ENCODE peak calls at places on chromosomes 7 and 10, in seven cellular contexts. N is neuronal stem cell, Z is neural progenitor cell, L is fibroblast of lung, Q is mammary epithelial cell, G is adipocyte, R is trophoblast cell. H is an unnamed sample.

GRCh38 chr7:21154592-21154991 is 273.3 kb upstream of the SP4 start:
- DNase-seq in N (no peak), Z (no peak), L (no peak), Q (no peak), G (no peak), R (no peak), H (no peak)

GRCh38 chr10:96125142-96125515 is 5.0 kb upstream of the ZNF518A start:
- DNase-seq in N (no peak), Z (no peak), L (peak; percentile 10), Q (no peak), G (no peak), R (no peak), H (no peak)

GRCh38 chr10:75211007-75211735 is 575 bp downstream of the VDAC2 start:
- DNase-seq in N (no peak), Z (no peak), L (peak; percentile 59), Q (peak; percentile 66), G (peak; percentile 81), R (peak; percentile 38), H (no peak)

GRCh38 chr7:81478664-81479063 is 291.2 kb downstream of the HGF start:
- DNase-seq in N (no peak), Z (no peak), L (no peak), Q (no peak), G (no peak), R (no peak), H (no peak)

GRCh38 chr7:111041577-111041976 is 49.4 kb upstream of the LRRN3 start:
- DNase-seq in N (no peak), Z (no peak), L (no peak), Q (peak; percentile 16), G (no peak), R (no peak), H (no peak)

GRCh38 chr7:142855401-142855743 is 496 bp downstream of the EPHB6 start:
- DNase-seq in N (no peak), Z (peak; percentile 48), L (peak; percentile 5), Q (no peak), G (peak; percentile 35), R (no peak), H (no peak)

GRCh38 chr7:105649727-105650381 is 68.6 kb upstream of the EFCAB10 start:
- DNase-seq in N (no peak), Z (no peak), L (peak; percentile 63), Q (no peak), G (peak; percentile 77), R (no peak), H (no peak)

GRCh38 chr7:40200791-40201190 is 66.0 kb downstream of the SUGCT start:
- DNase-seq in N (no peak), Z (no peak), L (peak; percentile 78), Q (peak; percentile 54), G (peak; percentile 89), R (peak; percentile 48), H (no peak)

GRCh38 chr7:42886129-42886528 is 25.7 kb downstream of the C7orf25 start:
- DNase-seq in N (no peak), Z (no peak), L (peak; percentile 44), Q (peak; percentile 14), G (peak; percentile 38), R (no peak), H (no peak)

GRCh38 chr10:2746638-2747037 is 320.7 kb upstream of the PFKP start:
- DNase-seq in N (no peak), Z (no peak), L (no peak), Q (no peak), G (no peak), R (no peak), H (no peak)

GRCh38 chr10:44280615-44281014 is 104.3 kb downstream of the CXCL12 start:
- DNase-seq in N (no peak), Z (no peak), L (no peak), Q (no peak), G (peak; percentile 12), R (no peak), H (no peak)

GRCh38 chr7:36781011-36781738 is 56.9 kb upstream of the AOAH start:
- DNase-seq in N (no peak), Z (no peak), L (no peak), Q (no peak), G (no peak), R (no peak), H (no peak)

GRCh38 chr10:88297103-88297502 is 286.0 kb downstream of the RNLS start:
- DNase-seq in N (no peak), Z (no peak), L (peak; percentile 49), Q (no peak), G (peak; percentile 5), R (no peak), H (no peak)

GRCh38 chr7:32890553-32891045 is 961 bp downstream of the KBTBD2 start:
- DNase-seq in N (no peak), Z (peak; percentile 21), L (peak; percentile 87), Q (peak; percentile 69), G (peak; percentile 85), R (peak; percentile 33), H (no peak)

GRCh38 chr10:4947635-4948596 is 15.3 kb upstream of the AKR1C1 start:
- DNase-seq in N (no peak), Z (no peak), L (peak; percentile 98), Q (peak; percentile 97), G (peak; percentile 90), R (no peak), H (no peak)

GRCh38 chr7:131015131-131015954 is 281.3 kb upstream of the KLF14 start:
- DNase-seq in N (no peak), Z (no peak), L (peak; percentile 63), Q (no peak), G (peak; percentile 22), R (peak; percentile 65), H (no peak)

GRCh38 chr10:29535012-29535777 is 99.6 kb downstream of the SVIL start:
- DNase-seq in N (no peak), Z (peak; percentile 70), L (peak; percentile 79), Q (peak; percentile 83), G (peak; percentile 80), R (peak; percentile 28), H (peak; percentile 91)

GRCh38 chr7:127438836-127439235 is 46.3 kb upstream of the ZNF800 start:
- DNase-seq in N (no peak), Z (no peak), L (no peak), Q (no peak), G (no peak), R (no peak), H (no peak)

GRCh38 chr10:116737582-116738358 is 4.6 kb downstream of the HSPA12A start:
- DNase-seq in N (no peak), Z (no peak), L (no peak), Q (no peak), G (peak; percentile 15), R (no peak), H (no peak)

DNA sequence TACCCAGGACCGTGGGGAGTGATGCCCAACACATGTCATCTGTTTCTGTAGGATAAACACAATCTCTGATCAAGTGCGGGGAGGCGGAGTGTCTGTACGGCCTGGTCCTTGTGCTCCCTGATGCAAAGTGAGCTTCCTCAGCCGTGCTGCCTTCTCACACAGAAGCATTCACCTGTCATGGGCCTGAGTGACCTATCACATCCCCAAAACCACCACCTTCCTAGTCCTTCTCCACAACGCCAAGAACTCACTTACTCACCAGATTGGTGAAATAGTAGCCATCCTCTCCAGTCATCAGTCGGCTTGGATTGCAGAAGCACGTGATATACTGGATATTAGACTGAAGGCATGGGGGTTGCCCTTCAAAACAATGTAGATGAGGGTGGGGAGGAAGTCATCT is 74.4 kb upstream of the KCTD7 start:
- DNase-seq in N (no peak), Z (no peak), L (no peak), Q (no peak), G (no peak), R (no peak), H (no peak)
- H3K9ac ChIP-seq in N (no peak overlapping the region), Z (no peak overlapping the region), L (no peak overlapping the region), Q (no peak overlapping the region), G (peak overlapping the region; percentile 30), R (no peak overlapping the region), H (no peak overlapping the region)

DNA sequence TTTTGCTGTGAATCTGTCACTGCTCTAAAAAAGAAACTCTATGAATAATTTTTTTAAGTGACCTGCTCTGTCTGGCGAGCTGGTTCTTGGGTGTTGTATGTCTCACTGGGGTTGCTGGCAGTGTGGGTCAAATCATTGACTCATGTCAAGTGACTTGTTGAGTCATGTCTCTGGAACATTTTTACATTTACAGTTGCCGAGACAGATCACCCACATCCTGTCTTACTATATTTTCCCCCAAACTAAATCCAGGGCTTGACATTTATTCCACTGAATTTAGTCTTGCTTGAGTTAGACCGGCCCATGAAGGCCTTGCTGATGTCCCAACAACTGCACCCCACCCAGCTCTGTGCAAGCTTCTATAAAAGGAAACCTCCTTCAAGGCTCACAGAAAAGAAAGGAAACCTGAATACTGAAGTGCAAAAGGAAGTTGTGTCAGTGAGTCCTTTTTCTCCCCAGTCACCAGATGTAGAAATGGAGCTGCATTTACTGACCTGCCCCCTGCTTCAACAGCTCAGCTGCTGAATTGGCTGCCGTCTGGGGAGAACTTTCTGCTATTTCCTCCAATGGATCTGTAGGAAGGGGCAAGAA is 290.4 kb downstream of the TNS3 start:
- DNase-seq in N (no peak), Z (no peak), L (peak; percentile 95), Q (peak; percentile 95), G (peak; percentile 82), R (no peak), H (peak; percentile 64)
- H3K9ac ChIP-seq in N (no peak overlapping the region), Z (no peak overlapping the region), L (no peak overlapping the region), Q (peak overlapping the region; percentile 26), G (peak overlapping the region; percentile 81), R (no peak overlapping the region), H (no peak overlapping the region)

GRCh38 chr7:99500637-99501009 is 542 bp upstream of the ZNF394 start:
- DNase-seq in N (no peak), Z (no peak), L (no peak), Q (no peak), G (no peak), R (no peak), H (no peak)

GRCh38 chr7:99504603-99505323 is at the start of gene ZKSCAN5:
- DNase-seq in N (peak; percentile 98), Z (peak; percentile 96), L (peak; percentile 97), Q (peak; percentile 96), G (peak; percentile 97), R (peak; percentile 91), H (peak; percentile 99)

GRCh38 chr7:99499713-99500636 is at the start of gene ZNF394:
- DNase-seq in N (peak; percentile 91), Z (peak; percentile 98), L (peak; percentile 94), Q (peak; percentile 88), G (peak; percentile 98), R (peak; percentile 94), H (peak; percentile 96)

GRCh38 chr7:99504281-99504602 is 220 bp upstream of the ZKSCAN5 start:
- DNase-seq in N (no peak), Z (peak; percentile 99), L (no peak), Q (no peak), G (peak; percentile 100), R (peak; percentile 99), H (no peak)

GRCh38 chr7:99505324-99505662 is 831 bp downstream of the ZKSCAN5 start:
- DNase-seq in N (no peak), Z (no peak), L (no peak), Q (no peak), G (no peak), R (no peak), H (no peak)
- H3K9ac ChIP-seq in N (peak overlapping the region; percentile 97), Z (peak overlapping the region; percentile 75), L (peak overlapping the region; percentile 79), Q (peak overlapping the region; percentile 78), G (peak overlapping the region; percentile 94), R (peak overlapping the region; percentile 92), H (peak overlapping the region; percentile 81)

DNA sequence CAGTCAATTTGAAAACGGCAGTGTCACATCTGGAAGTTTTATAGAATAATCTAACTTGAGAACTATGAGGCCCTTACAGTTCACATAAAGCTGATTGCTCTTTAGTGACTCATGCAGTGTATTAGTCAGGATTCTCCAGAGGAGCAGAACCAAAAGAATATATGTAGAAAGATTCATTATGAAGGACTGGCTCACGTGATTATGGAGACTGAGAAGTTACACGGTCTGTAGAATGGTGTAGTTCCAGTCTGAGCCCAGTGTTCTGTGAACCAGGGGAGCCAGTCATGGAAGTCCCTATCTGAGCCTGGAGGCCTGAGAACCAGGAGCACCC is 21.5 kb downstream of the RBM33 start:
- DNase-seq in N (no peak), Z (no peak), L (peak; percentile 87), Q (peak; percentile 83), G (peak; percentile 90), R (no peak), H (no peak)
- H3K9ac ChIP-seq in N (no peak overlapping the region), Z (no peak overlapping the region), L (no peak overlapping the region), Q (no peak overlapping the region), G (no peak overlapping the region), R (no peak overlapping the region), H (no peak overlapping the region)